ENCODE peak calls at places on chromosome 15, in five cellular contexts. A is NCI-H2171; J is stimulated activated CD8-positive, alpha-beta memory T cell treated with anti-CD3 and anti-CD28 coated beads, Interleukin-15, amount 100 ng/mL, for 24 hours; X is NCI-H1105; S is esophagus squamous epithelium. C is an unnamed sample.

GRCh38 chr15:60299452-60300047 is 98.2 kb downstream of the ANXA2 start:
- DNase-seq in A (peak), J (no peak), X (peak), S (no peak), C (no peak)

GRCh38 chr15:36161781-36162212 is 417.6 kb upstream of the CDIN1 start:
- DNase-seq in A (no peak), J (no peak), X (no peak), S (no peak), C (no peak)

GRCh38 chr15:63826513-63826912 is 7.2 kb downstream of the HERC1 start:
- DNase-seq in A (no peak), J (no peak), X (no peak), S (no peak), C (no peak)

GRCh38 chr15:95875141-95875643 is 455.3 kb upstream of the NR2F2 start:
- DNase-seq in A (no peak), J (no peak), X (no peak), S (no peak), C (no peak)

GRCh38 chr15:90286678-90287077 is 21.2 kb downstream of the NGRN start:
- DNase-seq in A (no peak), J (no peak), X (no peak), S (no peak), C (no peak)

GRCh38 chr15:96038650-96039049 is 291.9 kb upstream of the NR2F2 start:
- DNase-seq in A (no peak), J (no peak), X (no peak), S (no peak), C (no peak)

GRCh38 chr15:101807345-101807945 is 4.1 kb downstream of the OR4F6 start:
- DNase-seq in A (no peak), J (no peak), X (no peak), S (no peak), C (no peak)

GRCh38 chr15:90679959-90680358 is 37.2 kb upstream of the BLM start:
- DNase-seq in A (no peak), J (no peak), X (no peak), S (no peak), C (no peak)

GRCh38 chr15:75731248-75732100 is 18.8 kb upstream of the CSPG4 start:
- DNase-seq in A (no peak), J (no peak), X (no peak), S (no peak), C (peak)

GRCh38 chr15:36845270-36845669 is 255.1 kb downstream of the MEIS2 start:
- DNase-seq in A (no peak), J (no peak), X (no peak), S (no peak), C (no peak)